ENCODE peak calls at places on chromosomes 16 and 17, in four cellular contexts. N is HCT116, H is HepG2, C is K562. Z is an unnamed sample.

GRCh38 chr16:12214509-12214908 is 238.0 kb downstream of the SNX29 start:
- DNase-seq in N (no peak), H (no peak), C (no peak), Z (no peak)

GRCh38 chr16:26051078-26051477 is 359.3 kb downstream of the HS3ST4 start:
- DNase-seq in N (no peak), H (no peak), C (no peak), Z (no peak)

GRCh38 chr16:72666267-72666666 is 381.7 kb downstream of the ZFHX3 start:
- DNase-seq in N (no peak), H (no peak), C (no peak), Z (no peak)

GRCh38 chr16:48158296-48158695 is 2.5 kb upstream of the ABCC12 start:
- DNase-seq in N (peak), H (peak), C (peak), Z (no peak)

GRCh38 chr17:16406742-16407674 is 8.4 kb upstream of the TRPV2 start:
- DNase-seq in N (no peak), H (no peak), C (peak), Z (no peak)

GRCh38 chr17:28871056-28871579 is 16.3 kb downstream of the ERAL1 start:
- DNase-seq in N (no peak), H (no peak), C (no peak), Z (no peak)

GRCh38 chr16:27838536-27839175 is 224.9 kb downstream of the GSG1L start:
- DNase-seq in N (no peak), H (no peak), C (no peak), Z (no peak)

GRCh38 chr17:36817483-36818048 is 119.7 kb upstream of the LHX1 start:
- DNase-seq in N (no peak), H (no peak), C (no peak), Z (no peak)

GRCh38 chr16:1899641-1900451 is 18.4 kb downstream of the HS3ST6 start:
- DNase-seq in N (no peak), H (no peak), C (no peak), Z (no peak)

GRCh38 chr16:25126820-25127232 is 15.3 kb downstream of the LCMT1 start:
- DNase-seq in N (no peak), H (peak), C (peak), Z (no peak)

GRCh38 chr17:40551091-40551873 is 14.0 kb downstream of the CCR7 start:
- DNase-seq in N (no peak), H (peak), C (no peak), Z (peak)

GRCh38 chr16:58451945-58452401 is 48.0 kb upstream of the NDRG4 start:
- DNase-seq in N (no peak), H (peak), C (no peak), Z (peak)

GRCh38 chr16:10868089-10868488 is 8.9 kb upstream of the CIITA start:
- DNase-seq in N (no peak), H (no peak), C (no peak), Z (no peak)

GRCh38 chr17:62628845-62629555 is 1.5 kb downstream of the MRC2 start:
- DNase-seq in N (no peak), H (no peak), C (no peak), Z (no peak)

GRCh38 chr17:66971730-66972441 is 7.4 kb downstream of the CACNG4 start:
- DNase-seq in N (no peak), H (no peak), C (no peak), Z (no peak)

GRCh38 chr17:9406046-9406631 is 169.5 kb downstream of the STX8 start:
- DNase-seq in N (no peak), H (no peak), C (no peak), Z (no peak)

GRCh38 chr16:11310997-11311561 is 29.9 kb upstream of the PRM1 start:
- DNase-seq in N (no peak), H (no peak), C (no peak), Z (no peak)

GRCh38 chr17:77498056-77498785 is 357.5 kb downstream of the SEC14L1 start:
- DNase-seq in N (no peak), H (no peak), C (no peak), Z (no peak)

GRCh38 chr16:65015577-65015976 is 106.3 kb downstream of the CDH11 start:
- DNase-seq in N (no peak), H (no peak), C (no peak), Z (no peak)

GRCh38 chr16:59605706-59606105 is 871.6 kb upstream of the GOT2 start:
- DNase-seq in N (no peak), H (no peak), C (no peak), Z (no peak)

GRCh38 chr16:10988879-10989278 is 44.5 kb downstream of the CLEC16A start:
- DNase-seq in N (no peak), H (no peak), C (no peak), Z (no peak)

GRCh38 chr16:13427943-13428342 is 492.0 kb upstream of the ERCC4 start:
- DNase-seq in N (no peak), H (no peak), C (no peak), Z (no peak)

GRCh38 chr16:70737377-70738082 is 51.7 kb upstream of the MTSS2 start:
- DNase-seq in N (no peak), H (no peak), C (no peak), Z (no peak)

GRCh38 chr17:14793237-14793636 is 471.9 kb downstream of the PMP22 start:
- DNase-seq in N (no peak), H (no peak), C (no peak), Z (no peak)

GRCh38 chr17:49290690-49291326 is 60.2 kb upstream of the PHOSPHO1 start:
- DNase-seq in N (peak), H (peak), C (peak), Z (peak)

GRCh38 chr17:56891751-56892150 is 22.1 kb downstream of the TRIM25 start:
- DNase-seq in N (no peak), H (no peak), C (peak), Z (no peak)

GRCh38 chr16:68219708-68220378 is 16.1 kb downstream of the ESRP2 start:
- DNase-seq in N (no peak), H (no peak), C (peak), Z (no peak)

GRCh38 chr16:30941600-30942420 is 7.1 kb upstream of the ORAI3 start:
- DNase-seq in N (peak), H (peak), C (peak), Z (no peak)

GRCh38 chr17:7857724-7858486 is at the start of gene CYB5D1:
- DNase-seq in N (peak), H (peak), C (peak), Z (peak)

GRCh38 chr17:38663125-38663751 is 11.5 kb downstream of the EPOP start:
- DNase-seq in N (peak), H (peak), C (peak), Z (no peak)

GRCh38 chr17:79050591-79050990 is 24.0 kb upstream of the ENGASE start:
- DNase-seq in N (no peak), H (no peak), C (no peak), Z (no peak)

DNA sequence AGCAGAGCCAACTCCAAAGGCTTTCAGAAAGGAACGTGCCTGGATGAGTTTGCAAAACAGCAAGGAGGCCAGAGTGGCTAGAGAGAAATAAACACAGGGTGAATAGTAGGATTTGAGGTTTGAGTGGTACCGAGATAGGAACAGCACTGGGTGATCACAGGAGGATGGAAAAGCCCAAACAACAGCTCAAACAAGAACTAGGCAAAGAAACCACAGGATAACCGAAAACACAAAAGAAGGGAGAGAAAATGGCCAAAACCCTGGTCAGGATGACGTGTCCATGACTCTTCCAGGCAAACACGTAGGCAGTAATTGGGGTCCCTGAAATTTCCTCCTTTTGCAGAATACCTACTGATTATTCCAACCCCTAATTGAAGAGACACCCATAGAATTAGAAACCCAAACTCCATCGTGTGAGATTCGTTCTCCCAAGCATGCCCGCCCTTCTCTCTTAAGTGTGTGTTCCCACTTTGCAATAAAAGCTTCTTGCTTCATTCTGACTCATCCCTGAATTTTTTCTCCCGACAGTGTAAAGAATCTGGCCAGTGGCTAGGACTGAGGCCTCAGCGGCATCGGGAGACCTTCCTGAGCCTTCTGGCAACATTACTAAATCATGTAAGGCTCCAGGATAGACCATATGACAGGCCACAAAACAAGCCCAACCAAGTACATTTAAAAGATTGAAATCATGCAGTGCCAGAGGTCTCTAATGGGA is 11.2 kb upstream of the SCNN1G start:
- DNase-seq in N (no peak), H (no peak), C (no peak), Z (peak)
- TF ChIP-seq TCF7L2 in N (no peak), H (no peak), C (no peak), Z (no peak)

GRCh38 chr17:73430165-73430680 is 118.4 kb upstream of the CDC42EP4 start:
- DNase-seq in N (no peak), H (no peak), C (no peak), Z (no peak)
- TF ChIP-seq TCF7L2 in N (no peak), H (no peak), C (no peak), Z (no peak)

DNA sequence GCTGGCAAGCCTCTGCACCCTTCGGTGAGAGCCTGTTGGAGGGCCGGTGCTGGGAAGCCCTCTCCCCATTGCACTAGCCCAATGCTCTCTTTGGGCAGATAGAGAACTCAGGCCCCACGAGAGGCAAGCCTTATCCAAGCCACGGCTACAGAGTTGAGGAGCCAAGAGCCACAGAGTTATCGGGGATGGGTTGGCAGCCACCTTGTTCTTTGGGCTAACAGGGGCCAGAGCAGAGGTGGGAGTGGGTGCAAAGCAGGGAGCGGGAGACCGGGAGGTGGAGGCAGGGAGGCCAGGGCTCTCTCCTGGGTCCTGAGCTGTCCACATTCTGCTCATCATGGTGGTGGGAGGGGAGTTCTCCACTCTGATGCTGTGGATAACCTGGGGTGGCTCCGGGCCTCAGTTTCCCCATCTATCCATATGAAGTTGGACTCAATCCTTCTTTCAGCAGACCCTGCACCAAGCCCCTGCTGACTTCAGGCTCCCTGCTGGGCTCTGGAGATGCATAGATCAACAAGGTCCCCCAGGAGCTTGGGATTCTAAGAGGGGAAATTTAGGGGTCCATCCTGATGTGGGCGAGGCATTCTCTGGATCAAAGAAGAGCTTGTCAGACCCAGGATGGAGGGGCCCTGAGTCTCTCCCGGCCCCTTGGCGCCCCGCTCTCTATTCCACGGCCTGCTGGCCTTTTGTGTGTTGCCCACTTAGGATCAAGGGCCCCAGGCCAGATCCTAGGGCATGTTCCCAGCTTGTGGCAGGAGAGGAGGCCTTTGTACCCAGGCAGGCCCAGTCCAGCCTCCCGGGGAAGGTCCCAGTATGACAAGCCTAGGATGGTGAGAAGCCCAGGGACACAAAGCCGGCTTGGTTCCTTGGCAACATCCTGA is 557 bp upstream of the CX3CL1 start:
- DNase-seq in N (no peak), H (no peak), C (no peak), Z (no peak)
- TF ChIP-seq TCF7L2 in N (no peak), H (no peak), C (no peak), Z (no peak)

DNA sequence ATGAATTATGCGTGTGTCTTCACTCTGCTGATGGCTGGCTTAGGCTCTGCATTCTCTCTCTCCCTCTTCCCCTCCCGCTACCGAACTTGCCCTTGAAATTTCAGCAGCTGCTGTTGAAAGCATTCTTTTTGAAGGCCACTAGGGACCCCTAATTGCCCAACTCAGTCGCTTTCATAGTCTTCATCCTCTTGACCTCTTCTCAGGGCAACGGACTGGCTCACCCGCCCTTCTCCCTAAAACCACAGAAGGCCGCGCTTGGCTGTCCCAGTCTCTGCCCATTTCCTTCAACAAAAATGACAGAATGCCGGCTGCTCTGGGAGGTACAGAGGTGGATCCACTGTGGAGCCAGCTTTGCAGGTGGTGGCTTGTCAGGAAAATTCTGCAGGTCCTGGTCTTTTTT is 21.0 kb upstream of the FMNL1 start:
- DNase-seq in N (no peak), H (peak), C (no peak), Z (no peak)
- TF ChIP-seq TCF7L2 in N (no peak), H (no peak), C (no peak), Z (no peak)

Z was measured in Panc1.